ENCODE peak calls at places on chromosomes 4 and X, in eight cellular contexts. One of them, this sample, is unnamed.

GRCh38 chr4:22430626-22431025 is 85.2 kb downstream of the ADGRA3 start:
- DNase-seq in adrenal gland: no peak
- DNase-seq in sigmoid colon: no peak
- DNase-seq in suprapubic skin: no peak
- DNase-seq in fibroblast of lung: no peak
- DNase-seq in vagina: no peak
- DNase-seq in IMR-90: no peak
- DNase-seq in tibial nerve: no peak
- DNase-seq in this sample: no peak

GRCh38 chrX:153533041-153533565 is 15.7 kb downstream of the ATP2B3 start:
- DNase-seq in tibial nerve: no peak
- DNase-seq in adrenal gland: no peak
- DNase-seq in IMR-90: no peak
- DNase-seq in fibroblast of lung: peak; percentile 6
- DNase-seq in suprapubic skin: no peak
- DNase-seq in sigmoid colon: no peak
- DNase-seq in vagina: no peak
- DNase-seq in this sample: no peak

GRCh38 chr4:145564540-145564939 is 54.6 kb upstream of the MMAA start:
- DNase-seq in sigmoid colon: no peak
- DNase-seq in vagina: no peak
- DNase-seq in fibroblast of lung: no peak
- DNase-seq in suprapubic skin: no peak
- DNase-seq in IMR-90: no peak
- DNase-seq in adrenal gland: no peak
- DNase-seq in tibial nerve: no peak
- DNase-seq in this sample: no peak

GRCh38 chrX:154477891-154478477 is 1.1 kb downstream of the LAGE3 start:
- DNase-seq in sigmoid colon: peak; percentile 66
- DNase-seq in tibial nerve: no peak
- DNase-seq in suprapubic skin: peak; percentile 64
- DNase-seq in IMR-90: no peak
- DNase-seq in fibroblast of lung: no peak
- DNase-seq in adrenal gland: no peak
- DNase-seq in vagina: no peak
- DNase-seq in this sample: no peak

GRCh38 chrX:31546130-31546529 is 474.3 kb upstream of the FTHL17 start:
- DNase-seq in fibroblast of lung: peak; percentile 71
- DNase-seq in IMR-90: peak; percentile 76
- DNase-seq in tibial nerve: no peak
- DNase-seq in sigmoid colon: no peak
- DNase-seq in adrenal gland: peak; percentile 17
- DNase-seq in suprapubic skin: no peak
- DNase-seq in vagina: no peak
- DNase-seq in this sample: no peak

GRCh38 chrX:21798677-21799219 is 40.7 kb upstream of the MBTPS2 start:
- DNase-seq in fibroblast of lung: peak; percentile 59
- DNase-seq in adrenal gland: no peak
- DNase-seq in tibial nerve: no peak
- DNase-seq in suprapubic skin: no peak
- DNase-seq in vagina: no peak
- DNase-seq in sigmoid colon: no peak
- DNase-seq in IMR-90: peak; percentile 28
- DNase-seq in this sample: no peak

GRCh38 chr4:17286737-17287460 is 225.0 kb downstream of the QDPR start:
- DNase-seq in adrenal gland: no peak
- DNase-seq in sigmoid colon: no peak
- DNase-seq in IMR-90: no peak
- DNase-seq in fibroblast of lung: no peak
- DNase-seq in suprapubic skin: no peak
- DNase-seq in vagina: no peak
- DNase-seq in tibial nerve: no peak
- DNase-seq in this sample: no peak

GRCh38 chr4:7191546-7192251 is 639 bp upstream of the SORCS2 start:
- DNase-seq in adrenal gland: no peak
- DNase-seq in suprapubic skin: peak; percentile 67
- DNase-seq in fibroblast of lung: no peak
- DNase-seq in sigmoid colon: peak; percentile 66
- DNase-seq in vagina: peak; percentile 88
- DNase-seq in tibial nerve: no peak
- DNase-seq in IMR-90: no peak
- DNase-seq in this sample: no peak

GRCh38 chr4:89242864-89243740 is 64.5 kb downstream of the GPRIN3 start:
- DNase-seq in vagina: no peak
- DNase-seq in tibial nerve: no peak
- DNase-seq in sigmoid colon: no peak
- DNase-seq in adrenal gland: no peak
- DNase-seq in IMR-90: no peak
- DNase-seq in suprapubic skin: no peak
- DNase-seq in fibroblast of lung: no peak
- DNase-seq in this sample: no peak

GRCh38 chr4:188008377-188008776 is 12.8 kb downstream of the ZFP42 start:
- DNase-seq in IMR-90: peak; percentile 95
- DNase-seq in suprapubic skin: no peak
- DNase-seq in fibroblast of lung: peak; percentile 85
- DNase-seq in tibial nerve: no peak
- DNase-seq in vagina: no peak
- DNase-seq in sigmoid colon: no peak
- DNase-seq in adrenal gland: no peak
- DNase-seq in this sample: no peak

GRCh38 chrX:50747471-50747900 is 66.5 kb downstream of the SHROOM4 start:
- DNase-seq in vagina: no peak
- DNase-seq in sigmoid colon: no peak
- DNase-seq in IMR-90: peak; percentile 45
- DNase-seq in suprapubic skin: no peak
- DNase-seq in adrenal gland: no peak
- DNase-seq in fibroblast of lung: peak; percentile 19
- DNase-seq in tibial nerve: no peak
- DNase-seq in this sample: peak; percentile 36

GRCh38 chr4:56681158-56681848 is at the start of gene HOPX:
- DNase-seq in IMR-90: no peak
- DNase-seq in adrenal gland: peak; percentile 18
- DNase-seq in sigmoid colon: no peak
- DNase-seq in fibroblast of lung: peak; percentile 33
- DNase-seq in suprapubic skin: no peak
- DNase-seq in vagina: no peak
- DNase-seq in tibial nerve: no peak
- DNase-seq in this sample: peak; percentile 41

GRCh38 chr4:48175806-48176205 is 41.8 kb upstream of the TXK start:
- DNase-seq in sigmoid colon: no peak
- DNase-seq in suprapubic skin: no peak
- DNase-seq in IMR-90: peak; percentile 16
- DNase-seq in vagina: no peak
- DNase-seq in fibroblast of lung: no peak
- DNase-seq in adrenal gland: no peak
- DNase-seq in tibial nerve: no peak
- DNase-seq in this sample: no peak

GRCh38 chr4:154928640-154929257 is 147.7 kb downstream of the RBM46 start:
- DNase-seq in vagina: no peak
- DNase-seq in fibroblast of lung: peak; percentile 72
- DNase-seq in suprapubic skin: no peak
- DNase-seq in adrenal gland: no peak
- DNase-seq in tibial nerve: no peak
- DNase-seq in IMR-90: peak; percentile 55
- DNase-seq in sigmoid colon: no peak
- DNase-seq in this sample: peak; percentile 52

GRCh38 chr4:147103403-147103946 is 157.8 kb upstream of the TTC29 start:
- DNase-seq in fibroblast of lung: peak; percentile 99
- DNase-seq in tibial nerve: peak; percentile 67
- DNase-seq in vagina: peak; percentile 91
- DNase-seq in IMR-90: peak; percentile 99
- DNase-seq in adrenal gland: peak; percentile 22
- DNase-seq in suprapubic skin: peak; percentile 79
- DNase-seq in sigmoid colon: peak; percentile 71
- DNase-seq in this sample: peak; percentile 60

GRCh38 chr4:143294310-143294709 is 42.4 kb upstream of the GAB1 start:
- DNase-seq in adrenal gland: peak; percentile 19
- DNase-seq in vagina: no peak
- DNase-seq in IMR-90: peak; percentile 11
- DNase-seq in sigmoid colon: peak; percentile 97
- DNase-seq in fibroblast of lung: peak; percentile 84
- DNase-seq in suprapubic skin: peak; percentile 67
- DNase-seq in tibial nerve: peak; percentile 50
- DNase-seq in this sample: no peak

GRCh38 chr4:105978684-105979296 is 83.5 kb downstream of the NPNT start:
- DNase-seq in IMR-90: no peak
- DNase-seq in vagina: no peak
- DNase-seq in sigmoid colon: no peak
- DNase-seq in adrenal gland: no peak
- DNase-seq in fibroblast of lung: peak; percentile 24
- DNase-seq in suprapubic skin: no peak
- DNase-seq in tibial nerve: peak; percentile 20
- DNase-seq in this sample: peak; percentile 83

GRCh38 chr4:47415719-47416118 is 47.8 kb downstream of the COMMD8 start:
- DNase-seq in IMR-90: no peak
- DNase-seq in tibial nerve: no peak
- DNase-seq in fibroblast of lung: no peak
- DNase-seq in adrenal gland: no peak
- DNase-seq in suprapubic skin: no peak
- DNase-seq in sigmoid colon: no peak
- DNase-seq in vagina: no peak
- DNase-seq in this sample: no peak

GRCh38 chrX:108396188-108396885 is 41.9 kb downstream of the COL4A6 start:
- DNase-seq in vagina: no peak
- DNase-seq in IMR-90: peak; percentile 38
- DNase-seq in adrenal gland: no peak
- DNase-seq in sigmoid colon: no peak
- DNase-seq in fibroblast of lung: no peak
- DNase-seq in suprapubic skin: no peak
- DNase-seq in tibial nerve: no peak
- DNase-seq in this sample: peak; percentile 11

GRCh38 chr4:112910109-112910736 is 139.2 kb upstream of the ANK2 start:
- DNase-seq in vagina: no peak
- DNase-seq in fibroblast of lung: peak; percentile 82
- DNase-seq in sigmoid colon: no peak
- DNase-seq in tibial nerve: peak; percentile 38
- DNase-seq in IMR-90: peak; percentile 13
- DNase-seq in adrenal gland: no peak
- DNase-seq in suprapubic skin: no peak
- DNase-seq in this sample: peak; percentile 90
- TF ChIP-seq CTCF in vagina: no peak
- TF ChIP-seq CTCF in fibroblast of lung: no peak
- TF ChIP-seq CTCF in sigmoid colon: no peak
- TF ChIP-seq CTCF in tibial nerve: peak; percentile 29
- TF ChIP-seq CTCF in IMR-90: no peak
- TF ChIP-seq CTCF in adrenal gland: no peak
- TF ChIP-seq CTCF in suprapubic skin: no peak
- TF ChIP-seq CTCF in this sample: peak; percentile 50

GRCh38 chrX:67207912-67208311 is 335.9 kb upstream of the AR start:
- DNase-seq in sigmoid colon: no peak
- DNase-seq in IMR-90: no peak
- DNase-seq in suprapubic skin: no peak
- DNase-seq in fibroblast of lung: no peak
- DNase-seq in vagina: no peak
- DNase-seq in tibial nerve: no peak
- DNase-seq in adrenal gland: no peak
- DNase-seq in this sample: no peak
- H3K27ac ChIP-seq in sigmoid colon: no peak overlapping the region
- H3K27ac ChIP-seq in IMR-90: no peak overlapping the region
- H3K27ac ChIP-seq in suprapubic skin: no peak overlapping the region
- H3K27ac ChIP-seq in fibroblast of lung: no peak overlapping the region
- H3K27ac ChIP-seq in vagina: no peak overlapping the region
- H3K27ac ChIP-seq in tibial nerve: no peak overlapping the region
- H3K27ac ChIP-seq in adrenal gland: no peak overlapping the region
- H3K27ac ChIP-seq in this sample: no peak overlapping the region

GRCh38 chr4:1728061-1728980 is 7.0 kb downstream of the TACC3 start:
- DNase-seq in tibial nerve: no peak
- DNase-seq in sigmoid colon: no peak
- DNase-seq in adrenal gland: no peak
- DNase-seq in suprapubic skin: peak; percentile 57
- DNase-seq in vagina: no peak
- DNase-seq in fibroblast of lung: no peak
- DNase-seq in IMR-90: no peak
- DNase-seq in this sample: no peak
- H3K4me3 ChIP-seq in tibial nerve: no peak overlapping the region
- H3K4me3 ChIP-seq in sigmoid colon: no peak overlapping the region
- H3K4me3 ChIP-seq in adrenal gland: no peak overlapping the region
- H3K4me3 ChIP-seq in suprapubic skin: peak overlapping the region; percentile 13
- H3K4me3 ChIP-seq in vagina: no peak overlapping the region
- H3K4me3 ChIP-seq in fibroblast of lung: no peak overlapping the region
- H3K4me3 ChIP-seq in IMR-90: no peak overlapping the region
- H3K4me3 ChIP-seq in this sample: no peak overlapping the region

DNA sequence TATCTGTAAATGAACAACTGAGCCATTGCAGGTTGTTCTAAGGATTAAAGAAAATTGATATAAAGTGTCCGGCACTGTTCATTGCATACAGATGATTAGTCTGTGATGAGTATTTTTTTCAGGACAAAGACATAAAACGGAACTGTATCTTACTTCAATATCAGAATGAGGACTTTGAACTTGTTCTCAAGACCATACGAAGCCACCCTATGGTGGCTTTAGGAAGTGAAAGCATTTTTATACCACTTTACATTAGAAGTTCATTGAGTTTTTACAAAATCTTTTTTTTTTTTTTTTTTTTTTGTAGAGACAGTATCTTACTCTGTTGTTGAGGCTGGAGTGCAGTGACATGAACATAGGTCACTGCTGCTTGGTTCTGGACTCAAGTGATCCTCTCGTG is 45.2 kb upstream of the TRIM2 start:
- DNase-seq in suprapubic skin: no peak
- DNase-seq in tibial nerve: no peak
- DNase-seq in fibroblast of lung: no peak
- DNase-seq in vagina: no peak
- DNase-seq in adrenal gland: no peak
- DNase-seq in IMR-90: no peak
- DNase-seq in sigmoid colon: no peak
- DNase-seq in this sample: no peak
- TF ChIP-seq CTCF in suprapubic skin: no peak
- TF ChIP-seq CTCF in tibial nerve: no peak
- TF ChIP-seq CTCF in fibroblast of lung: no peak
- TF ChIP-seq CTCF in vagina: no peak
- TF ChIP-seq CTCF in adrenal gland: no peak
- TF ChIP-seq CTCF in IMR-90: no peak
- TF ChIP-seq CTCF in sigmoid colon: no peak
- TF ChIP-seq CTCF in this sample: no peak

GRCh38 chr4:152463562-152463961 is 72.3 kb downstream of the FBXW7 start:
- DNase-seq in adrenal gland: no peak
- DNase-seq in suprapubic skin: no peak
- DNase-seq in tibial nerve: no peak
- DNase-seq in IMR-90: no peak
- DNase-seq in fibroblast of lung: no peak
- DNase-seq in vagina: no peak
- DNase-seq in sigmoid colon: no peak
- DNase-seq in this sample: no peak
- H3K27ac ChIP-seq in adrenal gland: no peak overlapping the region
- H3K27ac ChIP-seq in suprapubic skin: no peak overlapping the region
- H3K27ac ChIP-seq in tibial nerve: no peak overlapping the region
- H3K27ac ChIP-seq in IMR-90: no peak overlapping the region
- H3K27ac ChIP-seq in fibroblast of lung: no peak overlapping the region
- H3K27ac ChIP-seq in vagina: no peak overlapping the region
- H3K27ac ChIP-seq in sigmoid colon: no peak overlapping the region
- H3K27ac ChIP-seq in this sample: no peak overlapping the region

DNA sequence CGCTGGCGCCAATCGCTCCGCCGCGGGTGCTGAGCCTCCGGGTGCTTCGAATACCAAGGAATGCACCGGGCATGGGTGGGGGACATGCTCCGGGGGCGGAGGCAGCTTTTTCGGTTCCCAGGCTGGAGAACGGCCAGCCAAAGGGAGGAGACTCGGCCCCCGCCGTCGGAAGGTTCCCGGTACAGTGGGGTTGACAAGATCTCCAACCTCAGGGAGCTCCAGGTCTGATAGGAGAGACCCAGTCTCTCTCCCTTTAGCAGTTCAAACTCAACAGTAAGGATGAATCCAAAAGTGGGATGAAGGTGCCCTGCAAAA is 29.1 kb upstream of the BCORL1 start:
- DNase-seq in fibroblast of lung: no peak
- DNase-seq in tibial nerve: no peak
- DNase-seq in suprapubic skin: no peak
- DNase-seq in sigmoid colon: no peak
- DNase-seq in IMR-90: no peak
- DNase-seq in vagina: no peak
- DNase-seq in adrenal gland: no peak
- DNase-seq in this sample: no peak
- H3K4me3 ChIP-seq in fibroblast of lung: no peak overlapping the region
- H3K4me3 ChIP-seq in tibial nerve: no peak overlapping the region
- H3K4me3 ChIP-seq in suprapubic skin: peak overlapping the region; percentile 46
- H3K4me3 ChIP-seq in sigmoid colon: peak overlapping the region; percentile 8
- H3K4me3 ChIP-seq in IMR-90: no peak overlapping the region
- H3K4me3 ChIP-seq in vagina: peak overlapping the region; percentile 47
- H3K4me3 ChIP-seq in adrenal gland: no peak overlapping the region
- H3K4me3 ChIP-seq in this sample: peak overlapping the region; percentile 21

This sample was measured in cardiac muscle cell.